ENCODE peak calls at places on chromosome 1, in ten cellular contexts. One of them, this sample, is unnamed.

GRCh38 chr1:236524142-236524891 is 535 bp downstream of the LGALS8 start:
- DNase-seq in stimulated activated CD4-positive, alpha-beta T cell treated with anti-CD3 and anti-CD28 coated beads, TNF-alpha, amount 100 ng/mL, for 24 hours: peak
- DNase-seq in stimulated activated naive CD4-positive, alpha-beta T cell treated with Interleukin-2 at 50 U/mL for 16 hours: peak
- DNase-seq in NCI-H2107: peak
- DNase-seq in naive B cell: peak
- DNase-seq in Right ventricle myocardium superior: no peak
- DNase-seq in RKO: peak
- DNase-seq in stimulated activated CD8-positive, alpha-beta memory T cell treated with anti-CD3 and anti-CD28 coated beads, Interleukin-7, amount 100 ng/mL, for 1 hour: no peak
- DNase-seq in mesendoderm: peak
- DNase-seq in cardiac septum: peak
- DNase-seq in this sample: peak

GRCh38 chr1:90114521-90115141 is 119.7 kb downstream of the ZNF326 start:
- DNase-seq in NCI-H2107: peak
- DNase-seq in RKO: peak
- DNase-seq in stimulated activated CD4-positive, alpha-beta T cell treated with anti-CD3 and anti-CD28 coated beads, TNF-alpha, amount 100 ng/mL, for 24 hours: no peak
- DNase-seq in stimulated activated naive CD4-positive, alpha-beta T cell treated with Interleukin-2 at 50 U/mL for 16 hours: no peak
- DNase-seq in cardiac septum: no peak
- DNase-seq in naive B cell: no peak
- DNase-seq in stimulated activated CD8-positive, alpha-beta memory T cell treated with anti-CD3 and anti-CD28 coated beads, Interleukin-7, amount 100 ng/mL, for 1 hour: no peak
- DNase-seq in mesendoderm: peak
- DNase-seq in Right ventricle myocardium superior: no peak
- DNase-seq in this sample: peak

GRCh38 chr1:215181518-215181917 is 99.0 kb downstream of the KCNK2 start:
- DNase-seq in mesendoderm: no peak
- DNase-seq in naive B cell: no peak
- DNase-seq in stimulated activated CD8-positive, alpha-beta memory T cell treated with anti-CD3 and anti-CD28 coated beads, Interleukin-7, amount 100 ng/mL, for 1 hour: no peak
- DNase-seq in NCI-H2107: no peak
- DNase-seq in stimulated activated CD4-positive, alpha-beta T cell treated with anti-CD3 and anti-CD28 coated beads, TNF-alpha, amount 100 ng/mL, for 24 hours: no peak
- DNase-seq in cardiac septum: no peak
- DNase-seq in Right ventricle myocardium superior: no peak
- DNase-seq in RKO: peak
- DNase-seq in stimulated activated naive CD4-positive, alpha-beta T cell treated with Interleukin-2 at 50 U/mL for 16 hours: no peak
- DNase-seq in this sample: no peak

GRCh38 chr1:66271904-66272254 is 262.1 kb upstream of the SGIP1 start:
- DNase-seq in naive B cell: no peak
- DNase-seq in RKO: peak
- DNase-seq in cardiac septum: peak
- DNase-seq in NCI-H2107: no peak
- DNase-seq in mesendoderm: no peak
- DNase-seq in stimulated activated CD4-positive, alpha-beta T cell treated with anti-CD3 and anti-CD28 coated beads, TNF-alpha, amount 100 ng/mL, for 24 hours: no peak
- DNase-seq in stimulated activated naive CD4-positive, alpha-beta T cell treated with Interleukin-2 at 50 U/mL for 16 hours: no peak
- DNase-seq in stimulated activated CD8-positive, alpha-beta memory T cell treated with anti-CD3 and anti-CD28 coated beads, Interleukin-7, amount 100 ng/mL, for 1 hour: no peak
- DNase-seq in Right ventricle myocardium superior: peak
- DNase-seq in this sample: no peak

GRCh38 chr1:92585831-92586230 is 99.1 kb upstream of the GFI1 start:
- DNase-seq in cardiac septum: no peak
- DNase-seq in stimulated activated naive CD4-positive, alpha-beta T cell treated with Interleukin-2 at 50 U/mL for 16 hours: no peak
- DNase-seq in naive B cell: no peak
- DNase-seq in mesendoderm: no peak
- DNase-seq in RKO: no peak
- DNase-seq in NCI-H2107: no peak
- DNase-seq in Right ventricle myocardium superior: no peak
- DNase-seq in stimulated activated CD4-positive, alpha-beta T cell treated with anti-CD3 and anti-CD28 coated beads, TNF-alpha, amount 100 ng/mL, for 24 hours: no peak
- DNase-seq in stimulated activated CD8-positive, alpha-beta memory T cell treated with anti-CD3 and anti-CD28 coated beads, Interleukin-7, amount 100 ng/mL, for 1 hour: no peak
- DNase-seq in this sample: no peak

GRCh38 chr1:29679828-29680558 is 443.7 kb downstream of the PTPRU start:
- DNase-seq in cardiac septum: no peak
- DNase-seq in RKO: no peak
- DNase-seq in naive B cell: no peak
- DNase-seq in stimulated activated naive CD4-positive, alpha-beta T cell treated with Interleukin-2 at 50 U/mL for 16 hours: no peak
- DNase-seq in mesendoderm: no peak
- DNase-seq in stimulated activated CD8-positive, alpha-beta memory T cell treated with anti-CD3 and anti-CD28 coated beads, Interleukin-7, amount 100 ng/mL, for 1 hour: no peak
- DNase-seq in Right ventricle myocardium superior: no peak
- DNase-seq in NCI-H2107: no peak
- DNase-seq in stimulated activated CD4-positive, alpha-beta T cell treated with anti-CD3 and anti-CD28 coated beads, TNF-alpha, amount 100 ng/mL, for 24 hours: no peak
- DNase-seq in this sample: no peak

GRCh38 chr1:183419399-183419798 is 1.2 kb upstream of the NMNAT2 start:
- DNase-seq in naive B cell: no peak
- DNase-seq in cardiac septum: no peak
- DNase-seq in RKO: no peak
- DNase-seq in mesendoderm: no peak
- DNase-seq in stimulated activated CD4-positive, alpha-beta T cell treated with anti-CD3 and anti-CD28 coated beads, TNF-alpha, amount 100 ng/mL, for 24 hours: no peak
- DNase-seq in Right ventricle myocardium superior: no peak
- DNase-seq in stimulated activated naive CD4-positive, alpha-beta T cell treated with Interleukin-2 at 50 U/mL for 16 hours: no peak
- DNase-seq in stimulated activated CD8-positive, alpha-beta memory T cell treated with anti-CD3 and anti-CD28 coated beads, Interleukin-7, amount 100 ng/mL, for 1 hour: no peak
- DNase-seq in NCI-H2107: no peak
- DNase-seq in this sample: no peak

GRCh38 chr1:47996060-47996405 is 1.2 kb downstream of the TRABD2B start:
- DNase-seq in NCI-H2107: no peak
- DNase-seq in Right ventricle myocardium superior: no peak
- DNase-seq in stimulated activated CD8-positive, alpha-beta memory T cell treated with anti-CD3 and anti-CD28 coated beads, Interleukin-7, amount 100 ng/mL, for 1 hour: no peak
- DNase-seq in RKO: no peak
- DNase-seq in stimulated activated CD4-positive, alpha-beta T cell treated with anti-CD3 and anti-CD28 coated beads, TNF-alpha, amount 100 ng/mL, for 24 hours: no peak
- DNase-seq in mesendoderm: no peak
- DNase-seq in stimulated activated naive CD4-positive, alpha-beta T cell treated with Interleukin-2 at 50 U/mL for 16 hours: no peak
- DNase-seq in cardiac septum: no peak
- DNase-seq in naive B cell: no peak
- DNase-seq in this sample: no peak

GRCh38 chr1:42960693-42961559 is 2.3 kb upstream of the SLC2A1 start:
- DNase-seq in stimulated activated CD4-positive, alpha-beta T cell treated with anti-CD3 and anti-CD28 coated beads, TNF-alpha, amount 100 ng/mL, for 24 hours: no peak
- DNase-seq in RKO: no peak
- DNase-seq in stimulated activated naive CD4-positive, alpha-beta T cell treated with Interleukin-2 at 50 U/mL for 16 hours: no peak
- DNase-seq in stimulated activated CD8-positive, alpha-beta memory T cell treated with anti-CD3 and anti-CD28 coated beads, Interleukin-7, amount 100 ng/mL, for 1 hour: no peak
- DNase-seq in Right ventricle myocardium superior: no peak
- DNase-seq in naive B cell: no peak
- DNase-seq in NCI-H2107: no peak
- DNase-seq in mesendoderm: no peak
- DNase-seq in cardiac septum: no peak
- DNase-seq in this sample: no peak

GRCh38 chr1:16440150-16440479 is 409 bp upstream of the NECAP2 start:
- DNase-seq in NCI-H2107: no peak
- DNase-seq in mesendoderm: no peak
- DNase-seq in naive B cell: no peak
- DNase-seq in Right ventricle myocardium superior: no peak
- DNase-seq in stimulated activated CD4-positive, alpha-beta T cell treated with anti-CD3 and anti-CD28 coated beads, TNF-alpha, amount 100 ng/mL, for 24 hours: no peak
- DNase-seq in stimulated activated naive CD4-positive, alpha-beta T cell treated with Interleukin-2 at 50 U/mL for 16 hours: no peak
- DNase-seq in RKO: peak
- DNase-seq in stimulated activated CD8-positive, alpha-beta memory T cell treated with anti-CD3 and anti-CD28 coated beads, Interleukin-7, amount 100 ng/mL, for 1 hour: no peak
- DNase-seq in cardiac septum: no peak
- DNase-seq in this sample: no peak

GRCh38 chr1:93679546-93679945 is 2.1 kb downstream of the BCAR3 start:
- DNase-seq in naive B cell: no peak
- DNase-seq in mesendoderm: no peak
- DNase-seq in NCI-H2107: no peak
- DNase-seq in cardiac septum: no peak
- DNase-seq in stimulated activated naive CD4-positive, alpha-beta T cell treated with Interleukin-2 at 50 U/mL for 16 hours: no peak
- DNase-seq in stimulated activated CD8-positive, alpha-beta memory T cell treated with anti-CD3 and anti-CD28 coated beads, Interleukin-7, amount 100 ng/mL, for 1 hour: no peak
- DNase-seq in stimulated activated CD4-positive, alpha-beta T cell treated with anti-CD3 and anti-CD28 coated beads, TNF-alpha, amount 100 ng/mL, for 24 hours: no peak
- DNase-seq in Right ventricle myocardium superior: no peak
- DNase-seq in RKO: no peak
- DNase-seq in this sample: no peak

GRCh38 chr1:27487927-27488522 is 1.9 kb downstream of the WASF2 start:
- DNase-seq in cardiac septum: no peak
- DNase-seq in mesendoderm: no peak
- DNase-seq in naive B cell: peak
- DNase-seq in RKO: peak
- DNase-seq in stimulated activated naive CD4-positive, alpha-beta T cell treated with Interleukin-2 at 50 U/mL for 16 hours: no peak
- DNase-seq in NCI-H2107: no peak
- DNase-seq in stimulated activated CD8-positive, alpha-beta memory T cell treated with anti-CD3 and anti-CD28 coated beads, Interleukin-7, amount 100 ng/mL, for 1 hour: no peak
- DNase-seq in Right ventricle myocardium superior: no peak
- DNase-seq in stimulated activated CD4-positive, alpha-beta T cell treated with anti-CD3 and anti-CD28 coated beads, TNF-alpha, amount 100 ng/mL, for 24 hours: no peak
- DNase-seq in this sample: no peak

GRCh38 chr1:54988975-54989374 is 8.5 kb downstream of the TMEM61 start:
- DNase-seq in cardiac septum: no peak
- DNase-seq in stimulated activated naive CD4-positive, alpha-beta T cell treated with Interleukin-2 at 50 U/mL for 16 hours: no peak
- DNase-seq in stimulated activated CD4-positive, alpha-beta T cell treated with anti-CD3 and anti-CD28 coated beads, TNF-alpha, amount 100 ng/mL, for 24 hours: no peak
- DNase-seq in RKO: no peak
- DNase-seq in Right ventricle myocardium superior: no peak
- DNase-seq in mesendoderm: no peak
- DNase-seq in naive B cell: no peak
- DNase-seq in NCI-H2107: no peak
- DNase-seq in stimulated activated CD8-positive, alpha-beta memory T cell treated with anti-CD3 and anti-CD28 coated beads, Interleukin-7, amount 100 ng/mL, for 1 hour: no peak
- DNase-seq in this sample: no peak

GRCh38 chr1:79042539-79042938 is 36.0 kb upstream of the ADGRL4 start:
- DNase-seq in naive B cell: no peak
- DNase-seq in mesendoderm: peak
- DNase-seq in stimulated activated CD8-positive, alpha-beta memory T cell treated with anti-CD3 and anti-CD28 coated beads, Interleukin-7, amount 100 ng/mL, for 1 hour: no peak
- DNase-seq in RKO: no peak
- DNase-seq in Right ventricle myocardium superior: no peak
- DNase-seq in cardiac septum: no peak
- DNase-seq in stimulated activated naive CD4-positive, alpha-beta T cell treated with Interleukin-2 at 50 U/mL for 16 hours: no peak
- DNase-seq in NCI-H2107: no peak
- DNase-seq in stimulated activated CD4-positive, alpha-beta T cell treated with anti-CD3 and anti-CD28 coated beads, TNF-alpha, amount 100 ng/mL, for 24 hours: no peak
- DNase-seq in this sample: no peak

GRCh38 chr1:223288826-223289225 is 75.2 kb downstream of the SUSD4 start:
- DNase-seq in mesendoderm: no peak
- DNase-seq in NCI-H2107: no peak
- DNase-seq in cardiac septum: no peak
- DNase-seq in stimulated activated CD8-positive, alpha-beta memory T cell treated with anti-CD3 and anti-CD28 coated beads, Interleukin-7, amount 100 ng/mL, for 1 hour: no peak
- DNase-seq in stimulated activated CD4-positive, alpha-beta T cell treated with anti-CD3 and anti-CD28 coated beads, TNF-alpha, amount 100 ng/mL, for 24 hours: no peak
- DNase-seq in naive B cell: no peak
- DNase-seq in RKO: no peak
- DNase-seq in stimulated activated naive CD4-positive, alpha-beta T cell treated with Interleukin-2 at 50 U/mL for 16 hours: no peak
- DNase-seq in Right ventricle myocardium superior: no peak
- DNase-seq in this sample: no peak

GRCh38 chr1:169086603-169087455 is 19.7 kb upstream of the ATP1B1 start:
- DNase-seq in stimulated activated CD8-positive, alpha-beta memory T cell treated with anti-CD3 and anti-CD28 coated beads, Interleukin-7, amount 100 ng/mL, for 1 hour: no peak
- DNase-seq in stimulated activated naive CD4-positive, alpha-beta T cell treated with Interleukin-2 at 50 U/mL for 16 hours: no peak
- DNase-seq in cardiac septum: no peak
- DNase-seq in NCI-H2107: no peak
- DNase-seq in Right ventricle myocardium superior: no peak
- DNase-seq in mesendoderm: peak
- DNase-seq in stimulated activated CD4-positive, alpha-beta T cell treated with anti-CD3 and anti-CD28 coated beads, TNF-alpha, amount 100 ng/mL, for 24 hours: no peak
- DNase-seq in RKO: peak
- DNase-seq in naive B cell: no peak
- DNase-seq in this sample: no peak

GRCh38 chr1:54047384-54048315 is 5.4 kb downstream of the TMEM59 start:
- DNase-seq in Right ventricle myocardium superior: no peak
- DNase-seq in cardiac septum: no peak
- DNase-seq in RKO: no peak
- DNase-seq in stimulated activated naive CD4-positive, alpha-beta T cell treated with Interleukin-2 at 50 U/mL for 16 hours: no peak
- DNase-seq in NCI-H2107: no peak
- DNase-seq in mesendoderm: peak
- DNase-seq in stimulated activated CD8-positive, alpha-beta memory T cell treated with anti-CD3 and anti-CD28 coated beads, Interleukin-7, amount 100 ng/mL, for 1 hour: no peak
- DNase-seq in naive B cell: peak
- DNase-seq in stimulated activated CD4-positive, alpha-beta T cell treated with anti-CD3 and anti-CD28 coated beads, TNF-alpha, amount 100 ng/mL, for 24 hours: no peak
- DNase-seq in this sample: no peak